ENCODE peak calls at places on chromosome 18, in four cellular contexts. U, V, L and R are unnamed samples.

GRCh38 chr18:79699653-79700052 is 20.1 kb downstream of the CTDP1 start:
- DNase-seq in V (no peak), L (no peak), U (no peak), R (no peak)

GRCh38 chr18:21656402-21656801 is 44.3 kb downstream of the SNRPD1 start:
- DNase-seq in V (no peak), L (no peak), U (no peak), R (no peak)

GRCh38 chr18:46250084-46250811 is 146.1 kb downstream of the HAUS1 start:
- DNase-seq in U (no peak), V (no peak), L (peak; percentile 46), R (peak; percentile 74)

GRCh38 chr18:60413944-60414547 is 41.5 kb upstream of the MC4R start:
- DNase-seq in U (peak; percentile 32), V (peak; percentile 13), L (peak; percentile 70), R (peak; percentile 14)

GRCh38 chr18:6370410-6370809 is 44.3 kb downstream of the L3MBTL4 start:
- DNase-seq in V (no peak), U (no peak), L (no peak), R (no peak)

GRCh38 chr18:54444309-54444914 is 86.7 kb downstream of the C18orf54 start:
- DNase-seq in U (peak; percentile 70), V (peak; percentile 41), L (peak; percentile 87), R (peak; percentile 61)

GRCh38 chr18:48876590-48876989 is 74.2 kb downstream of the SMAD7 start:
- DNase-seq in L (no peak), U (no peak), V (no peak), R (no peak)

GRCh38 chr18:49094979-49095632 is 144.3 kb upstream of the SMAD7 start:
- DNase-seq in L (no peak), U (no peak), V (no peak), R (no peak)

GRCh38 chr18:77087391-77088141 is 45.0 kb downstream of the MBP start:
- DNase-seq in L (peak; percentile 71), U (peak; percentile 59), V (no peak), R (no peak)

GRCh38 chr18:9210996-9211395 is 74.4 kb downstream of the ANKRD12 start:
- DNase-seq in U (no peak), V (no peak), L (no peak), R (no peak)
- TF ChIP-seq CTCF in U (no peak), V (no peak), L (no peak), R (no peak)

DNA sequence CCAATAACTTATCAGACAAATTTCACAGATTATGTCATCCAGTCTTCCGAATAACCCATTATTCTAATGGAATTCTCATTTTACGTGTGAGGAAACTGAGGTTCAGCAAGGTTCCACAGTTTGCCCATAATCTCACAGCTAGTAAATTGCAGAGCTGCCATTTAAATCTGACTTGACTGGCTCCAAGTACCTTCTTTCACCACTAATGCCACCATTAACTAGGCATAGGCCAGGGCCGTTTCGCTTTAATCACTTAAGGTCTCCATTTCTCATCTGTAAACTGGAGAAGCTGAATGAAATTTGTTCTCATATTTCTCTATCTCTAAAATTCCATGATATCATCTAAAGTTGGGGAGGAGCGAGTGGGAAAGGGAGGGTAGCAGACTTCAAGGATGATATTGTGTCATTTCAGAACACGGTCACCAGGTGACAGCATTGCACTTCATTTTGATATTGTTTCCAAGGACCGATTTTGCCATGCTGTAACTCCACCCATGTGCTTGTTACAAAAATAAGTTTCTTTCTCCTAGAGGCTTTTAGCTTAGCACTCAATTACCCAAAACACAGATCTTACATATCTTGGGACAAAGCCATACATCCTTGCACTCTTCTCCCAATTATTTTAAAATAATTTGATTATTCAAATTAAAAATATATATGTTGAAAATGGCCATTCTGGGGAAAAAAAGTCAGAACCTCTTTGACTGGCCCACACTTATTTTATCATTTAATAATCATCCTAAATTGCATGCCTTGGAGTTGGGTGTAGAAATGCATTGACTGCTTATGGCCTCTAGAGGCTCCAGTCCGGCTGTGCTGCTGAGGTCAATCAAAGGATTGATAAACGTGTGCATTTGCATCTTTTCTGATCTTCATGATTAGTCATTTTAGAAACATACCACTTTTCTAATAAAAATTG is 123.8 kb downstream of the AKAIN1 start:
- DNase-seq in L (peak; percentile 81), U (peak; percentile 51), V (peak; percentile 17), R (peak; percentile 42)
- TF ChIP-seq CTCF in L (peak; percentile 92), U (peak; percentile 69), V (peak; percentile 81), R (peak; percentile 83)

GRCh38 chr18:37509600-37509999 is 56.0 kb downstream of the CELF4 start:
- DNase-seq in V (no peak), U (no peak), L (no peak), R (no peak)

GRCh38 chr18:37505321-37505720 is 60.3 kb downstream of the CELF4 start:
- DNase-seq in L (no peak), U (no peak), V (no peak), R (no peak)

GRCh38 chr18:37511933-37512332 is 53.7 kb downstream of the CELF4 start:
- DNase-seq in V (no peak), U (no peak), L (no peak), R (no peak)

GRCh38 chr18:37502601-37503000 is 63.0 kb downstream of the CELF4 start:
- DNase-seq in L (no peak), V (no peak), U (no peak), R (no peak)

DNA sequence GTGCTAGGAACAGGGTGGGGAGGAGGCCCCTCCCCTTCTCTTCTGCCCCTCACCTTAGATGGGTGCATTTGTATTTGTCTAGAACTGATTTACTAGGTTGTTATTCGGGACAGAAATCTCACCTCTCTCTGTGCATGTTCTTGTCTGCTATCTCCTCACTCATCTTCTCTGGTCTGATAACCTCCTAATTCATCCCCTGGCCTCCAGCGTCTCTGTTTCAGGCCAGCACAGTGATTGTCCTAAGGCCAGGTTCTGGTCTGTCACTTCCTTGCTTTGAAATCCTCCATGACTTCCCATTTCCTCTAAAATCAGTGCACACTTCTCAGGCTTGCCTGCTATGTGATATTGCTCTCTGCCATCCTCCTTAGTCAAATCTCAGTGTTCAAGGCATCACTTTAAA is 58.4 kb downstream of the CELF4 start:
- DNase-seq in L (no peak), V (no peak), U (no peak), R (no peak)
- TF ChIP-seq CTCF in L (no peak), V (no peak), U (no peak), R (no peak)

GRCh38 chr18:24799176-24799575 is 338.7 kb downstream of the HRH4 start:
- DNase-seq in U (no peak), L (no peak), V (no peak), R (no peak)
- TF ChIP-seq CTCF in U (no peak), L (peak; percentile 40), V (no peak), R (no peak)

DNA sequence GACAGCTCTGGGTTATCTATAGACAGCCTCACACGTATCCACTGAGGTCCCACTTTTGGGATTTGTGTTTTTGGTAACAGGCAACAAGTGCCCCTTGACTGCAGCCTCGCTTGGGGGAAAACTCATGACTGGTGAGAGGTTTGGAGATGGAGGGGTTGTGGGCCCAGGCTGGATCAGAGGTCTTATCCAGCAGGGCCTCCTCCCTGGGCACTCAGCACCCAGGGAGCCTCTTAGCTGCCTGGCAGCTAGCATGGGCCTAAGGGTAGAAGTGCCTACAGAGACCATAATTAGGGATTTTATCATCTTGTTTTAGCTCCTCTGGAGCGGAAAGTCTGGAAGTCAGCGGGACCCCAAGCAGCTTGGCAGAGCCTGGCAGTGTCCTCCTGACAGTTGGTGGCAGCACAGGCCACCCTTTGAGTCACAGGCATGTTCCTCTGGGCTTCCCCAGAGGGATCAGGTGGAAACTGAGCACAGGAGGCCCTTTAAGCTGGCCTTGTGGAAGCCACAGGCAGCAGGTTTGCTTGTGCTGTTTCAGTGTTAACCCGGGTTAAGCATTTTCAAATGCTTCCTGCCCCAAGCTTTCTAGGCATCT is 143.1 kb downstream of the KCTD1 start:
- DNase-seq in U (no peak), V (no peak), L (peak; percentile 36), R (peak; percentile 30)
- TF ChIP-seq CTCF in U (no peak), V (peak; percentile 73), L (peak; percentile 78), R (no peak)